ENCODE peak calls at places on chromosome 18, in four cellular contexts. I is naive thymus-derived CD4-positive, alpha-beta T cell; N is upper lobe of right lung; C is aorta. O is an unnamed sample.

GRCh38 chr18:50428531-50429206 is 53.8 kb downstream of the SKA1 start:
- ATAC-seq in C (no peak), I (no peak), N (no peak), O (no peak)

GRCh38 chr18:11906926-11907874 is 917 bp downstream of the MPPE1 start:
- ATAC-seq in N (no peak), C (no peak), I (no peak), O (no peak)

GRCh38 chr18:55287935-55288868 is 299.8 kb downstream of the TCF4 start:
- ATAC-seq in N (no peak), I (no peak), C (no peak), O (no peak)

GRCh38 chr18:2459886-2460285 is 111.4 kb downstream of the METTL4 start:
- ATAC-seq in I (no peak), N (no peak), C (no peak), O (peak)

GRCh38 chr18:23058746-23059440 is 76.4 kb upstream of the CABLES1 start:
- ATAC-seq in N (no peak), I (no peak), C (no peak), O (no peak)

GRCh38 chr18:47226660-47227059 is 24.8 kb downstream of the SKOR2 start:
- ATAC-seq in I (no peak), N (no peak), C (no peak), O (no peak)

GRCh38 chr18:50847192-50847591 is 27.4 kb upstream of the MRO start:
- ATAC-seq in N (no peak), I (no peak), C (no peak), O (no peak)

GRCh38 chr18:23068692-23069305 is 66.5 kb upstream of the CABLES1 start:
- ATAC-seq in I (no peak), N (peak), C (no peak), O (no peak)

GRCh38 chr18:75041586-75041985 is 167.4 kb downstream of the PTGR3 start:
- ATAC-seq in N (peak), C (no peak), I (no peak), O (no peak)

GRCh38 chr18:49041677-49042570 is 91.2 kb upstream of the SMAD7 start:
- ATAC-seq in I (peak), C (peak), N (peak), O (no peak)

GRCh38 chr18:629303-630150 is 27.9 kb upstream of the TYMS start:
- ATAC-seq in N (no peak), C (no peak), I (no peak), O (peak)

GRCh38 chr18:51287818-51288508 is 90.5 kb upstream of the MEX3C start:
- ATAC-seq in C (no peak), N (no peak), I (no peak), O (no peak)

GRCh38 chr18:25057491-25058050 is 294.4 kb downstream of the ZNF521 start:
- ATAC-seq in C (no peak), N (no peak), I (no peak), O (no peak)

GRCh38 chr18:70373062-70373519 is 84.2 kb downstream of the SOCS6 start:
- ATAC-seq in I (no peak), C (no peak), N (peak), O (no peak)

GRCh38 chr18:58776084-58776483 is 88.6 kb upstream of the ZNF532 start:
- ATAC-seq in C (no peak), I (no peak), N (no peak), O (no peak)

GRCh38 chr18:35174093-35174731 is 66.6 kb upstream of the ZNF397 start:
- ATAC-seq in N (no peak), I (peak), C (no peak), O (peak)

GRCh38 chr18:43303376-43303775 is 26.1 kb upstream of the SYT4 start:
- ATAC-seq in I (no peak), C (no peak), N (no peak), O (no peak)

GRCh38 chr18:364221-364620 is 96.4 kb upstream of the THOC1 start:
- ATAC-seq in C (no peak), I (no peak), N (no peak), O (no peak)

GRCh38 chr18:10689231-10689953 is 163.6 kb downstream of the NAPG start:
- ATAC-seq in C (no peak), N (no peak), I (no peak), O (no peak)

GRCh38 chr18:13032173-13032572 is 41.0 kb downstream of the CEP192 start:
- ATAC-seq in N (no peak), I (no peak), C (no peak), O (no peak)

O was measured in stimulated activated memory B cell treated with anti-CD40 and anti-IgM and Interleukin-4, amounts not matched to agents 10 μg/mL and 1 μg/mL and 100 μg/mL, for 72 hours.